ENCODE peak calls at places on chromosomes 5 and 9, in five cellular contexts. One of them, this sample, is unnamed.

GRCh38 chr9:519579-519978 is 304.9 kb downstream of the DOCK8 start:
- DNase-seq in HepG2: no peak
- DNase-seq in K562: no peak
- DNase-seq in GM12878: no peak
- DNase-seq in SK-N-SH: no peak
- DNase-seq in this sample: no peak

GRCh38 chr9:96218821-96219614 is 83.0 kb downstream of the HSD17B3 start:
- DNase-seq in K562: no peak
- DNase-seq in HepG2: no peak
- DNase-seq in GM12878: no peak
- DNase-seq in SK-N-SH: peak; percentile 36
- DNase-seq in this sample: no peak

GRCh38 chr5:149816661-149817060 is 86.6 kb downstream of the PPARGC1B start:
- DNase-seq in GM12878: no peak
- DNase-seq in HepG2: no peak
- DNase-seq in K562: no peak
- DNase-seq in SK-N-SH: no peak
- DNase-seq in this sample: no peak

GRCh38 chr5:122772446-122772845 is 2.4 kb upstream of the SNX2 start:
- DNase-seq in SK-N-SH: no peak
- DNase-seq in GM12878: no peak
- DNase-seq in HepG2: peak; percentile 32
- DNase-seq in K562: no peak
- DNase-seq in this sample: no peak

GRCh38 chr5:159582756-159583523 is 252.7 kb upstream of the IL12B start:
- DNase-seq in SK-N-SH: no peak
- DNase-seq in K562: no peak
- DNase-seq in GM12878: no peak
- DNase-seq in HepG2: no peak
- DNase-seq in this sample: no peak

GRCh38 chr5:152549709-152550108 is 144.6 kb upstream of the NMUR2 start:
- DNase-seq in K562: no peak
- DNase-seq in HepG2: no peak
- DNase-seq in SK-N-SH: no peak
- DNase-seq in GM12878: no peak
- DNase-seq in this sample: no peak

GRCh38 chr5:43396762-43397304 is 15.4 kb downstream of the CCL28 start:
- DNase-seq in HepG2: no peak
- DNase-seq in SK-N-SH: peak; percentile 53
- DNase-seq in GM12878: peak; percentile 17
- DNase-seq in K562: no peak
- DNase-seq in this sample: no peak

GRCh38 chr5:37774912-37775483 is 64.8 kb downstream of the GDNF start:
- DNase-seq in K562: peak; percentile 64
- DNase-seq in GM12878: peak; percentile 5
- DNase-seq in SK-N-SH: no peak
- DNase-seq in HepG2: peak; percentile 13
- DNase-seq in this sample: peak; percentile 80

GRCh38 chr9:69674112-69674511 is 1.9 kb upstream of the APBA1 start:
- DNase-seq in K562: no peak
- DNase-seq in HepG2: no peak
- DNase-seq in GM12878: no peak
- DNase-seq in SK-N-SH: no peak
- DNase-seq in this sample: no peak

GRCh38 chr9:87550253-87550954 is 52.7 kb downstream of the DAPK1 start:
- DNase-seq in K562: no peak
- DNase-seq in GM12878: no peak
- DNase-seq in HepG2: no peak
- DNase-seq in SK-N-SH: no peak
- DNase-seq in this sample: no peak

GRCh38 chr5:72291601-72292000 is 28.4 kb downstream of the MRPS27 start:
- DNase-seq in SK-N-SH: no peak
- DNase-seq in K562: peak; percentile 45
- DNase-seq in GM12878: no peak
- DNase-seq in HepG2: no peak
- DNase-seq in this sample: no peak

GRCh38 chr5:142009886-142010285 is 2.9 kb downstream of the GNPDA1 start:
- DNase-seq in K562: no peak
- DNase-seq in GM12878: no peak
- DNase-seq in SK-N-SH: no peak
- DNase-seq in HepG2: no peak
- DNase-seq in this sample: peak; percentile 13

GRCh38 chr5:68336200-68336599 is 120.6 kb downstream of the PIK3R1 start:
- DNase-seq in SK-N-SH: no peak
- DNase-seq in GM12878: no peak
- DNase-seq in HepG2: no peak
- DNase-seq in K562: peak; percentile 56
- DNase-seq in this sample: no peak

GRCh38 chr5:135890867-135891266 is 4.8 kb downstream of the IL9 start:
- DNase-seq in HepG2: no peak
- DNase-seq in SK-N-SH: no peak
- DNase-seq in K562: no peak
- DNase-seq in GM12878: peak; percentile 15
- DNase-seq in this sample: no peak

GRCh38 chr9:36289836-36290435 is 31.7 kb upstream of the GNE start:
- DNase-seq in K562: no peak
- DNase-seq in GM12878: no peak
- DNase-seq in SK-N-SH: no peak
- DNase-seq in HepG2: no peak
- DNase-seq in this sample: no peak

GRCh38 chr9:132745911-132746709 is 75.8 kb downstream of the GTF3C4 start:
- DNase-seq in SK-N-SH: no peak
- DNase-seq in K562: no peak
- DNase-seq in HepG2: no peak
- DNase-seq in GM12878: no peak
- DNase-seq in this sample: no peak

GRCh38 chr5:132762246-132763000 is 14.6 kb downstream of the SEPTIN8 start:
- DNase-seq in GM12878: no peak
- DNase-seq in HepG2: no peak
- DNase-seq in K562: no peak
- DNase-seq in SK-N-SH: no peak
- DNase-seq in this sample: no peak

GRCh38 chr5:131640043-131640856 is 5.2 kb upstream of the RAPGEF6 start:
- DNase-seq in K562: peak; percentile 52
- DNase-seq in SK-N-SH: no peak
- DNase-seq in GM12878: no peak
- DNase-seq in HepG2: no peak
- DNase-seq in this sample: no peak

GRCh38 chr9:112005939-112006338 is 109.3 kb downstream of the UGCG start:
- DNase-seq in K562: no peak
- DNase-seq in SK-N-SH: no peak
- DNase-seq in GM12878: no peak
- DNase-seq in HepG2: no peak
- DNase-seq in this sample: no peak

GRCh38 chr5:73985145-73985544 is 359.1 kb downstream of the ARHGEF28 start:
- DNase-seq in K562: peak; percentile 6
- DNase-seq in SK-N-SH: peak; percentile 22
- DNase-seq in HepG2: peak; percentile 69
- DNase-seq in GM12878: no peak
- DNase-seq in this sample: no peak

GRCh38 chr9:97502222-97502983 is 937 bp downstream of the TMOD1 start:
- DNase-seq in GM12878: no peak
- DNase-seq in K562: peak; percentile 41
- DNase-seq in HepG2: no peak
- DNase-seq in SK-N-SH: no peak
- DNase-seq in this sample: peak; percentile 9

GRCh38 chr5:103037673-103038455 is 82.1 kb downstream of the GIN1 start:
- DNase-seq in GM12878: no peak
- DNase-seq in K562: no peak
- DNase-seq in HepG2: no peak
- DNase-seq in SK-N-SH: no peak
- DNase-seq in this sample: no peak

GRCh38 chr9:5870691-5871090 is 20.0 kb upstream of the MLANA start:
- DNase-seq in HepG2: no peak
- DNase-seq in GM12878: no peak
- DNase-seq in SK-N-SH: no peak
- DNase-seq in K562: peak; percentile 37
- DNase-seq in this sample: no peak

GRCh38 chr5:95759634-95760033 is 28.5 kb downstream of the RHOBTB3 start:
- DNase-seq in SK-N-SH: no peak
- DNase-seq in HepG2: peak; percentile 95
- DNase-seq in K562: no peak
- DNase-seq in GM12878: no peak
- DNase-seq in this sample: no peak

GRCh38 chr5:60677831-60678664 is 21.9 kb downstream of the DEPDC1B start:
- DNase-seq in GM12878: peak; percentile 20
- DNase-seq in HepG2: peak; percentile 64
- DNase-seq in K562: peak; percentile 50
- DNase-seq in SK-N-SH: peak; percentile 41
- DNase-seq in this sample: no peak

GRCh38 chr9:37582548-37583157 is 6.5 kb upstream of the FBXO10 start:
- DNase-seq in SK-N-SH: no peak
- DNase-seq in K562: peak; percentile 57
- DNase-seq in GM12878: no peak
- DNase-seq in HepG2: peak; percentile 40
- DNase-seq in this sample: no peak

GRCh38 chr5:6450235-6450860 is 1.7 kb downstream of the UBE2QL1 start:
- DNase-seq in GM12878: no peak
- DNase-seq in K562: no peak
- DNase-seq in HepG2: no peak
- DNase-seq in SK-N-SH: no peak
- DNase-seq in this sample: no peak

GRCh38 chr5:133664422-133664821 is 52.1 kb upstream of the FSTL4 start:
- DNase-seq in SK-N-SH: no peak
- DNase-seq in GM12878: no peak
- DNase-seq in HepG2: no peak
- DNase-seq in K562: no peak
- DNase-seq in this sample: peak; percentile 14

GRCh38 chr9:83355024-83355444 is 183.2 kb downstream of the FRMD3 start:
- DNase-seq in GM12878: no peak
- DNase-seq in HepG2: no peak
- DNase-seq in SK-N-SH: no peak
- DNase-seq in K562: peak; percentile 6
- DNase-seq in this sample: no peak

GRCh38 chr5:891837-892389 is 688 bp downstream of the BRD9 start:
- DNase-seq in SK-N-SH: no peak
- DNase-seq in K562: peak; percentile 35
- DNase-seq in GM12878: no peak
- DNase-seq in HepG2: no peak
- DNase-seq in this sample: no peak

GRCh38 chr9:132169672-132170392 is 8.0 kb downstream of the NTNG2 start:
- DNase-seq in HepG2: peak; percentile 26
- DNase-seq in SK-N-SH: peak; percentile 80
- DNase-seq in GM12878: no peak
- DNase-seq in K562: peak; percentile 73
- DNase-seq in this sample: peak; percentile 91

GRCh38 chr5:180291943-180292831 is at the start of gene MAPK9:
- DNase-seq in GM12878: no peak
- DNase-seq in K562: peak; percentile 90
- DNase-seq in HepG2: peak; percentile 62
- DNase-seq in SK-N-SH: peak; percentile 97
- DNase-seq in this sample: no peak

GRCh38 chr9:124077915-124078572 is 66.5 kb downstream of the LHX2 start:
- DNase-seq in SK-N-SH: no peak
- DNase-seq in GM12878: no peak
- DNase-seq in K562: no peak
- DNase-seq in HepG2: peak; percentile 34
- DNase-seq in this sample: no peak

GRCh38 chr9:83238871-83239624 is 176.1 kb upstream of the RASEF start:
- DNase-seq in K562: no peak
- DNase-seq in GM12878: no peak
- DNase-seq in HepG2: peak; percentile 25
- DNase-seq in SK-N-SH: no peak
- DNase-seq in this sample: no peak

DNA sequence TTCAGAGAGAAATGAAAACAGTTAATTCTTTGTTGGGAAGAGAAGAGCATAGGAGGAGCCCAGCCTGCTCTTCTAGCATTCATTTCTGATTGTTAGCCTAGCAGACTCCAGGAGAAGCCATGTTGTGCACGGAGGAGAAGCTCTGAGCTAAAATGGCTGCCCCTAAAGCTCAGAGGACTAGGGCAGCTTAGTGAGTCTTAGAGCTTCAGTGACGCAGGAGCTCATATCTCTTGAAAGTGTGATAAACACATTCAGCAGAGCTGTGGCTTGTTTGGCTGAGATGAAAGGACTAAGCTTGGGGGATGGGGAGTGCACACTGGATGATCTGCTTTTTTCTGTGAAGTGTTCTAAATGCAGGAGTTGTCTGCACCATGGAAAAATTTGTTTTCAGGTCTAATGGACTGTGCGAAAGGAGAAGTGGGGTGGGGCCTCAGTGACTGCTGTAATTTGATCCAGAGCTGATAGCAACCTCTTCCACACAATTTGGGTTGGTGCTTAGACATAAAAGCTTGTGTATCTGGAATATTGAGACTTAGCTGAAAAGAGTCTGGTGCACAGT is 58.5 kb downstream of the ZNF462 start:
- DNase-seq in HepG2: peak; percentile 8
- DNase-seq in K562: peak; percentile 50
- DNase-seq in SK-N-SH: peak; percentile 67
- DNase-seq in GM12878: no peak
- DNase-seq in this sample: no peak
- H3K4me3 ChIP-seq in HepG2: peak overlapping the region; percentile 34
- H3K4me3 ChIP-seq in K562: no peak overlapping the region
- H3K4me3 ChIP-seq in SK-N-SH: peak overlapping the region; percentile 9
- H3K4me3 ChIP-seq in GM12878: no peak overlapping the region
- H3K4me3 ChIP-seq in this sample: no peak overlapping the region

GRCh38 chr9:75086443-75087278 is 1.3 kb downstream of the NMRK1 start:
- DNase-seq in HepG2: peak; percentile 39
- DNase-seq in GM12878: no peak
- DNase-seq in K562: no peak
- DNase-seq in SK-N-SH: no peak
- DNase-seq in this sample: no peak
- TF ChIP-seq TAF1 in HepG2: no peak
- TF ChIP-seq TAF1 in GM12878: no peak
- TF ChIP-seq TAF1 in K562: no peak
- TF ChIP-seq TAF1 in SK-N-SH: no peak
- TF ChIP-seq TAF1 in this sample: no peak

GRCh38 chr5:172444626-172445365 is 9.5 kb downstream of the SH3PXD2B start:
- DNase-seq in SK-N-SH: no peak
- DNase-seq in K562: no peak
- DNase-seq in HepG2: no peak
- DNase-seq in GM12878: no peak
- DNase-seq in this sample: no peak
- H3K4me3 ChIP-seq in SK-N-SH: no peak overlapping the region
- H3K4me3 ChIP-seq in K562: no peak overlapping the region
- H3K4me3 ChIP-seq in HepG2: no peak overlapping the region
- H3K4me3 ChIP-seq in GM12878: no peak overlapping the region
- H3K4me3 ChIP-seq in this sample: no peak overlapping the region

DNA sequence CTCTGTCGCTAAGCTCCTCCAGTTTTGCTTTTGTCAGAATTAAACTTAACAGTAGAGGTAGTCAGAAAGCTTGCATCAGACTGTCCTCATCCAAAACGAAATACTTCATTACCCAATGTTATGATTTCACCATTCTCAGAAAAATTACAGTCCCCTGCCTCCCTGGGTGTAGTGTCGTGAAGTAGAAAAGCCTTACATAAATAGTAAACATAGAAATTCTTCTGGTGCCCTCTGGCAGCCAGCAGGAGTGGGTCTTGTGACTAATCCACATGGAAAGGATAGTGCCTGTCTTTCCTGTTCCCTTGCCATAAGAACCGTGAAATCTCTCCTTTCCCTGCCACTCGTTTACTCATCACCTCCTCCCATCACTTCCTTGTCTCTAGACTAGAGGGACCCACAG is 230.6 kb downstream of the GNA14 start:
- DNase-seq in K562: no peak
- DNase-seq in HepG2: no peak
- DNase-seq in SK-N-SH: no peak
- DNase-seq in GM12878: no peak
- DNase-seq in this sample: no peak
- TF ChIP-seq TAF1 in K562: no peak
- TF ChIP-seq TAF1 in HepG2: no peak
- TF ChIP-seq TAF1 in SK-N-SH: no peak
- TF ChIP-seq TAF1 in GM12878: no peak
- TF ChIP-seq TAF1 in this sample: no peak